ENCODE peak calls at places on chromosome 3, in ten cellular contexts. T is ovary, U is MM.1S, G is cardiac muscle cell, D is pancreas, J is sigmoid colon, N is mammary epithelial cell, X is OCI-LY7, L is HepG2, S is gastrocnemius medialis. H is an unnamed sample. For H3K4me1, the result is how much of the 10 kb centered on the place peaks cover.

GRCh38 chr3:31695280-31696008 is 162.7 kb downstream of the STT3B start:
- DNase-seq in G (no peak), J (no peak), S (no peak), U (no peak), X (peak), N (no peak), D (no peak), T (no peak), L (no peak), H (no peak)

GRCh38 chr3:17830786-17831185 is 88.4 kb upstream of the TBC1D5 start:
- DNase-seq in J (no peak), G (no peak), X (no peak), S (no peak), U (no peak), D (no peak), N (no peak), L (no peak), T (no peak), H (no peak)

GRCh38 chr3:128252083-128252482 is 98.8 kb downstream of the EEFSEC start:
- DNase-seq in J (no peak), G (no peak), L (peak), U (no peak), D (no peak), S (no peak), X (no peak), T (no peak), N (no peak), H (no peak)

GRCh38 chr3:193987186-193987585 is 148.8 kb upstream of the HES1 start:
- DNase-seq in N (no peak), L (no peak), S (no peak), T (no peak), X (no peak), J (no peak), D (no peak), G (peak), U (no peak), H (no peak)

GRCh38 chr3:72346526-72346926 is 501.7 kb downstream of the SHQ1 start:
- DNase-seq in J (peak), U (no peak), L (no peak), S (peak), N (peak), D (no peak), X (no peak), T (no peak), G (peak), H (no peak)

GRCh38 chr3:179200790-179201189 is 50.1 kb downstream of the KCNMB3 start:
- DNase-seq in S (no peak), D (no peak), U (no peak), L (no peak), N (no peak), T (no peak), G (no peak), X (no peak), J (no peak), H (no peak)

GRCh38 chr3:28672411-28672810 is 323.8 kb upstream of the AZI2 start:
- DNase-seq in T (no peak), L (no peak), N (no peak), S (no peak), U (no peak), X (no peak), J (no peak), G (no peak), D (no peak), H (no peak)

GRCh38 chr3:139043554-139044365 is 932 bp downstream of the PRR23C start:
- DNase-seq in U (no peak), S (no peak), G (no peak), N (no peak), J (no peak), L (no peak), D (no peak), T (no peak), X (no peak), H (no peak)

GRCh38 chr3:33636125-33636855 is 81.8 kb downstream of the CLASP2 start:
- DNase-seq in N (peak), U (peak), L (peak), D (no peak), X (peak), S (no peak), G (peak), T (no peak), J (no peak), H (no peak)

GRCh38 chr3:49751501-49751900 is 27.8 kb upstream of the GMPPB start:
- DNase-seq in D (no peak), T (no peak), L (no peak), J (no peak), S (no peak), X (no peak), U (no peak), N (no peak), G (peak), H (no peak)

GRCh38 chr3:17183951-17184550 is 299.3 kb downstream of the PLCL2 start:
- DNase-seq in L (no peak), G (peak), U (no peak), X (no peak), J (no peak), N (peak), T (no peak), D (no peak), S (no peak), H (no peak)

GRCh38 chr3:71201939-71202338 is 381.6 kb downstream of the FOXP1 start:
- DNase-seq in J (peak), D (no peak), T (peak), N (no peak), X (no peak), S (peak), G (peak), L (no peak), U (no peak), H (no peak)

GRCh38 chr3:193962986-193963683 is 172.8 kb upstream of the HES1 start:
- DNase-seq in D (no peak), S (no peak), J (no peak), U (peak), T (no peak), L (no peak), N (no peak), G (no peak), X (no peak), H (no peak)

GRCh38 chr3:158220575-158220974 is 110.7 kb downstream of the RSRC1 start:
- DNase-seq in N (no peak), L (no peak), T (no peak), J (no peak), U (no peak), X (no peak), D (no peak), G (no peak), S (no peak), H (no peak)

DNA sequence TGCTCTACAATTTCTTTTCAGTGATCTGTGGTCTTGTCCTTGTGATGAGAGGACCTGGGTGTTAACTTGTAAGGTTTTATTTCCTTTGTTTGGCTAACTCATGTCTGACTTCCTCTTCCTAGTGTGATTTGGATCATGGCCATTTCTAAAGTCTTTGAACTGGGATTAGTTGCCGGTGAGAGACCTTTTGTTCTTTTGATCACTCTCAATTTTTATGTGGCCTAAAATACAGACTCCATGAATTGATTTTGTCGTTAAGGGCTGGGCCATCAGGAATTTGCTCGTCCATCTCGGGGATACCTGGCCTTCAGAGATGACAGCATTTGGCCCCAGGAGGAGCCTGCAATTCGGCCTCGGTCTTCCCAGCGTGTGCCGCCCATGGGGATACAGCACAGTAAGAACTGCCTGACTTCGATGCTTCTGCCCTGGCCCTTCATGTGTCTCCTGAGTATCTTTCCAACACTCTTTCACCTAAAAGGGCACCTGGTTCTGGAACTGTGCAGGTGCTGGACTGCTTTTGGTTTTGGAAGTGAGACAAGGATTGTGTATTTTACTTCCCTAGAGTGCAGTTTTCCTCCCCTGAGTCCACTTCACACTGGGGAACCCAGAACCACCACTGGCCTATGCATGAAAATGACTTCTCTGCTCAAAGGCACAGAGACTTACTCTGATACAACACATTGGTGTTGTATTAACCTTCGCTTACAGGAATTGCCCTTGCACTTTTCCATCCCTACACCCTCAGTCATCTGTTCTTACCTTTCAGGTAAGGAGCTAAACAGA is 13.1 kb upstream of the LRRC2 start:
- DNase-seq in G (no peak), X (no peak), L (peak), N (no peak), S (no peak), D (no peak), T (no peak), J (no peak), U (no peak), H (no peak)
- TF ChIP-seq CTCF in G (no peak), X (no peak), L (no peak), N (no peak), S (no peak), D (no peak), T (no peak), J (no peak), U (no peak), H (no peak)

DNA sequence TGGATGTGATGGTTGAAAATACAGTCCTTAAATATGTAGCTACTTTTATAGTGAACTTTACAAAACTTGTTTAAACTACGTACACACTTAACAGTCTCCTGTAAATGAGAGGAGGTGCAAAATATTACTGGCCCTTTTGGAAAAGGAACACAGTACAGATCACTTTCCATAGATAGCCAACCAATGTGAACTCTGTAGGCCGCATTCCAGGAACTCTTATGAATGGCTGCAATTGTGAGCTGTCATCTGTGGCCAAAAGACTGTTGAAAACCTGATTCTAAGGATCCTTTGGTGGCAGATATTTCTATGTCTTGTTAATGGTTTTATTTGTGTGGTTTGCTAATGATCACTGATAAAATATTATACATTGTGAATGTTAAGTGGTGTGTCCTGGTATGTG is 6.2 kb downstream of the TSC22D2 start:
- DNase-seq in N (peak), D (no peak), J (no peak), X (peak), L (peak), G (peak), S (peak), T (no peak), U (no peak), H (no peak)
- H3K4me1 ChIP-seq in N (under half), D (under half), J (half or more), X (under half), L (under half), G (under half), S (half or more), T (under half), U (under half), H (half or more)

GRCh38 chr3:44476181-44476599 is 1.3 kb downstream of the ZNF445 start:
- DNase-seq in T (no peak), U (no peak), X (peak), N (peak), S (no peak), L (no peak), G (peak), J (no peak), D (no peak), H (no peak)
- H3K27ac ChIP-seq in T (no peak), U (no peak), X (no peak), N (no peak), S (no peak), L (peak), G (no peak), J (no peak), D (no peak), H (no peak)

GRCh38 chr3:48685293-48685602 is 467 bp downstream of the NCKIPSD start:
- DNase-seq in L (no peak), G (no peak), J (no peak), U (no peak), X (no peak), D (no peak), N (no peak), T (no peak), S (no peak), H (no peak)
- TF ChIP-seq CTCF in L (no peak), G (peak), J (no peak), U (no peak), X (no peak), D (no peak), N (no peak), T (no peak), S (no peak), H (no peak)

GRCh38 chr3:195033531-195034091 is 237.3 kb downstream of the XXYLT1 start:
- DNase-seq in N (no peak), X (no peak), G (no peak), D (no peak), T (no peak), L (peak), U (no peak), S (no peak), J (no peak), H (no peak)

GRCh38 chr3:195030791-195031321 is 240.1 kb downstream of the XXYLT1 start:
- DNase-seq in U (no peak), D (no peak), G (peak), S (no peak), X (no peak), L (peak), J (no peak), N (peak), T (no peak), H (no peak)

GRCh38 chr3:195032106-195032759 is 238.7 kb downstream of the XXYLT1 start:
- DNase-seq in X (no peak), D (no peak), U (no peak), N (no peak), S (no peak), J (no peak), L (no peak), G (no peak), T (no peak), H (no peak)

GRCh38 chr3:195032955-195033354 is 238.0 kb downstream of the XXYLT1 start:
- DNase-seq in U (no peak), S (no peak), L (no peak), G (no peak), T (no peak), X (no peak), J (no peak), N (no peak), D (no peak), H (no peak)

DNA sequence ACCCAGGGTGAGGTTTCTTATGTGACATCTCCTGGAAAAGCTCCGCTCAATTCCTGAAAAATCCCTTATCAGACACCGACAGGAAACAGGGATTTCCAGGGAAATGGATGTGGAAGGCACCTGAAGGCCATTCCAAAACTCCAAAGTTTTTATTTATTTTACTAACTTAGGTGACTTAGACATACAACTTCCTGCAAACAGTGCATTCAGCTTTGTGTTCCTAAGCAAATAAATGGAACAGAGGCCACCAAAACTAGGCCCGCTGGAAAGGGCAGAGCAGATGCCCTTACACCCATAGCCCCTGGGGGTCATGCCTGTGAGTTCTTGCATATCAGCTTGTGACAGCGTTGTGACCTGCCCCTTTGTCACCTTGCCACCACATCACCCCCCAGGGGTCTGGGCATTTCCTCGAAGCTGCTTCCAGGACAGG is 239.4 kb downstream of the XXYLT1 start:
- DNase-seq in N (no peak), X (no peak), T (no peak), S (no peak), U (no peak), D (no peak), L (peak), G (no peak), J (no peak), H (no peak)
- H3K4me1 ChIP-seq in N (under half), X (under half), T (under half), S (under half), U (under half), D (under half), L (half or more), G (under half), J (under half), H (under half)

GRCh38 chr3:185337231-185337816 is 25.6 kb upstream of the MAP3K13 start:
- DNase-seq in S (no peak), N (peak), L (peak), T (no peak), D (no peak), X (no peak), J (no peak), U (no peak), G (no peak), H (no peak)
- H3K27ac ChIP-seq in S (no peak), N (no peak), L (peak), T (no peak), D (peak), X (no peak), J (no peak), U (no peak), G (no peak), H (peak)

GRCh38 chr3:185071401-185071800 is 81.5 kb downstream of the C3orf70 start:
- DNase-seq in J (no peak), D (no peak), S (no peak), N (no peak), G (no peak), L (no peak), X (no peak), U (no peak), T (no peak), H (no peak)
- TF ChIP-seq CTCF in J (no peak), D (no peak), S (no peak), N (no peak), G (no peak), L (peak), X (no peak), U (no peak), T (no peak), H (no peak)

DNA sequence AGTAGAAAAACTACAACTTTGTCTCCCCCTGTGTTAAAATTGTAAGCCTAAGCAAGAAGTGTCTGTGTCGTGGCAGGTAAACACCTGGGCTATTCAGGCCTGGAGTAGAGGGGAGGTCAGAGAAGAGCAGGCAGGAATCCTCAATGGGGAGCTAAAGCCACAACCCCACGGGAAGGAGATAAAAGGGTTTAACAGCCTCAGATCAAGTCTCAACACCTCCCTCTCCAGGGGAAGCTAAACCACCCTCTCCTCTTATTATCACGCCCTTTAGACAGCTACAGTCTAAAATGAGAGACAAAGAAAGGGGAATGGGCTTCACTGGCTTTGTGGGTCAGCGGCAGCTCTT is 11.6 kb downstream of the ETV5 start:
- DNase-seq in D (no peak), U (no peak), J (no peak), X (no peak), T (no peak), G (no peak), S (no peak), L (no peak), N (no peak), H (no peak)
- H3K4me1 ChIP-seq in D (under half), U (under half), J (under half), X (under half), T (under half), G (half or more), S (under half), L (half or more), N (under half), H (half or more)